ENCODE peak calls at places on chromosome 1, in six cellular contexts. Q is tibial artery, U is uterus, K is lower leg skin, Z is colonic mucosa, E is sigmoid colon. C is an unnamed sample.

GRCh38 chr1:77504986-77505385 is 177.5 kb downstream of the ZZZ3 start:
- DNase-seq in E (no peak), Q (no peak), Z (no peak), U (no peak), K (no peak), C (no peak)

GRCh38 chr1:11930571-11931445 is 3.7 kb upstream of the PLOD1 start:
- DNase-seq in U (no peak), K (no peak), Z (no peak), E (no peak), Q (no peak), C (no peak)

GRCh38 chr1:46084553-46085448 is 47.6 kb downstream of the PIK3R3 start:
- DNase-seq in U (no peak), Z (no peak), K (no peak), Q (no peak), E (no peak), C (no peak)

GRCh38 chr1:76951185-76951584 is 83.9 kb downstream of the ST6GALNAC5 start:
- DNase-seq in U (no peak), K (no peak), Q (no peak), E (no peak), Z (no peak), C (peak)

GRCh38 chr1:234478152-234478480 is 863 bp downstream of the TARBP1 start:
- DNase-seq in U (no peak), Z (peak), K (no peak), E (no peak), Q (peak), C (no peak)

GRCh38 chr1:230639714-230640209 is 2.5 kb upstream of the COG2 start:
- DNase-seq in K (no peak), U (no peak), Z (no peak), E (no peak), Q (no peak), C (no peak)

GRCh38 chr1:246632584-246633168 is 66.4 kb downstream of the CNST start:
- DNase-seq in Z (no peak), Q (no peak), U (no peak), K (no peak), E (no peak), C (no peak)

GRCh38 chr1:4004635-4005430 is 104.8 kb upstream of the C1orf174 start:
- DNase-seq in Z (no peak), U (no peak), E (no peak), Q (no peak), K (no peak), C (no peak)

GRCh38 chr1:9009438-9010366 is 16.5 kb downstream of the SLC2A7 start:
- DNase-seq in E (no peak), Z (no peak), U (no peak), K (no peak), Q (no peak), C (no peak)

GRCh38 chr1:154497026-154497806 is 4.8 kb upstream of the TDRD10 start:
- DNase-seq in E (no peak), U (peak), Z (no peak), Q (peak), K (no peak), C (no peak)

GRCh38 chr1:67097305-67097704 is 37.5 kb downstream of the C1orf141 start:
- DNase-seq in Z (no peak), K (no peak), E (no peak), U (no peak), Q (no peak), C (no peak)

GRCh38 chr1:4140241-4140640 is 240.2 kb upstream of the C1orf174 start:
- DNase-seq in E (no peak), U (no peak), Z (no peak), K (no peak), Q (no peak), C (no peak)

GRCh38 chr1:162283657-162284056 is 93.0 kb downstream of the SPATA46 start:
- DNase-seq in Z (no peak), U (no peak), K (no peak), E (no peak), Q (peak), C (no peak)

GRCh38 chr1:154735061-154735800 is 127.2 kb upstream of the ADAR start:
- DNase-seq in K (no peak), E (no peak), Q (no peak), Z (no peak), U (no peak), C (no peak)

GRCh38 chr1:247530785-247531184 is 5.5 kb downstream of the OR2C3 start:
- DNase-seq in K (no peak), Z (no peak), E (no peak), U (no peak), Q (no peak), C (no peak)

GRCh38 chr1:198620951-198621824 is 17.7 kb upstream of the PTPRC start:
- DNase-seq in U (no peak), Z (no peak), Q (no peak), K (no peak), E (no peak), C (no peak)

GRCh38 chr1:207186503-207186902 is 82.5 kb downstream of the C4BPA start:
- DNase-seq in U (no peak), Z (no peak), E (no peak), K (no peak), Q (no peak), C (no peak)

DNA sequence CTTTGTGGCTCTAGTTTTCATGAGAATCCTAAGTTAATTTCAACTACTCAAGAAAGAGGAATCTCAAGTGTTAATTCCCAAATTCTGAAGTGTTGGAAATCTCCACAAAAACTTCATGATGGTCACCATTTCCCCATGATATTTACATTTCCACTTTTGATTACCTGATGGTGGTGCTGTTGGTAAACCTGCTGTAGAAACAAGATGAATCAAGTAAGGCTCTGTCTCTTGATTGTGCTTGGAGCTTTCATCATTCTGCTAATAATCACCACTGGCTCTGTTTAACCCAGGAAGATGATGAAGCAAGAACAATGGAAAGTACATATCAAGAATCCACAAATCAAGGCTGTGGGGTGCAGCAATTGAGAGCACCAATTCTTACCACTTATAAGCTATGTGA is 77.8 kb downstream of the C4BPA start:
- DNase-seq in Z (no peak), U (no peak), Q (no peak), E (no peak), K (no peak), C (no peak)
- TF ChIP-seq CTCF in Z (no peak), U (no peak), Q (no peak), E (no peak), K (no peak), C (peak)

DNA sequence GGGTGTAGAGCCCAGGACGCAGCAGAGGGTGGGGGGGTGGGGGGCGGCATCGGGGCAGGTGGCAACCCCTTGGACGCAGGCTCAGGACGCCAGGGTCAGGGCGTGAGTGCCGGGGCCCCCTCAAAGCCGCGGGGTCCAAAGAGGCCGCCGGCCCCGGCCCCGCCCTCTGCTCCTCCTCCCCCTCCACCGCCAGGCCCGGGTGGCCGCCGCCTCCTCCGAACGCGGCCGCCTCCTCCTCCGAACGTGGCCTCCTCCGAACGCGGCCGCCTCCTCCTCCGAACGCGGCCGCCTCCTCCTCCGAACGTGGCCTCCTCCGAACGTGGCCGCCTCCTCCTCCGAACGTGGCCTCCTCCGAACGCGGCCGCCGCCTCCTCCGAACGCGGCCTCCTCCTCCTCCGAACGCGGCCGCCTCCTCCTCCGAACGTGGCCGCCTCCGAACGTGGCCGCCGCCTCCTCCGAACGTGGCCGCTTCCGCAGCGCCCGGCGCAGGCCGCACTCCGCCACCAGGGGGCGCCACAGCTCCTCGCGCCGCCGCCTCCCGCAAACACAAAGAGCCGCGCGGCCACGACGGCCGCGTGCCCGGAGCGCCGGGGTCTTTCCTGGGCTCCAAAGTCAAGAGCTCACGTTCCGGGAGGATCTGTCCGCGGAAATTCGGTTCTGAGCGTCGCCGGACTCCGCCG is 19.3 kb upstream of the SAMD11 start:
- DNase-seq in U (peak), E (peak), Q (peak), Z (peak), K (peak), C (no peak)
- H3K4me3 ChIP-seq in U (no peak), E (peak), Q (peak), Z (peak), K (peak), C (peak)

DNA sequence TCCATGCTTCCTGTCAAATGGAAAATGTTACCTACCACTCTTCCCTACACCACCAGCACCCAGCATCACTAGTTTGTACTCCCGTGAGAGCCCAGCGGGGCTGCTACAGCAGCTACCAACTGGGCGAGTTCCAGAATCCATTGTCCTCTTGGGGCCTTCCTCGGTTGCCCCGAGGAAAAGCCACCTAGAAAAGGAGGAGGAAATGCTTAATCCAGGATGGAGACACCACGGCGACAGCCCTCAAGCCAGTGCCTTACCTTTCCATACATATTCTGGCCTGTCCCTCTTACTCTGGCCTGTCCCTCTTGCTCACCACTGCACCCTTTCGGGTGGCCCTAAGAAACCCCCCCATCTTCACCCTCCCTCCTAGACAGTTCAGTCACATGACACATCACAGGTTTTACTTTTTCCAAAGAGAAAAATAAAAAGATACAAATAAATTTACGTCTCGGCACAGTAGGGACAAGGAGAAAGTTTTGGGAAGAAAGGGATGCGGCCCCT is 478 bp downstream of the RIT1 start:
- DNase-seq in Q (peak), E (peak), Z (peak), U (peak), K (peak), C (no peak)
- TF ChIP-seq CTCF in Q (no peak), E (no peak), Z (no peak), U (no peak), K (no peak), C (no peak)

GRCh38 chr1:79010589-79010988 is 4.1 kb upstream of the ADGRL4 start:
- DNase-seq in K (no peak), Z (no peak), U (no peak), Q (no peak), E (no peak), C (peak)

GRCh38 chr1:79006564-79006963 is at the start of gene ADGRL4:
- DNase-seq in Z (no peak), Q (peak), K (no peak), E (no peak), U (peak), C (no peak)

GRCh38 chr1:79004916-79005315 is 1.6 kb downstream of the ADGRL4 start:
- DNase-seq in K (no peak), Q (no peak), U (no peak), E (no peak), Z (no peak), C (no peak)

DNA sequence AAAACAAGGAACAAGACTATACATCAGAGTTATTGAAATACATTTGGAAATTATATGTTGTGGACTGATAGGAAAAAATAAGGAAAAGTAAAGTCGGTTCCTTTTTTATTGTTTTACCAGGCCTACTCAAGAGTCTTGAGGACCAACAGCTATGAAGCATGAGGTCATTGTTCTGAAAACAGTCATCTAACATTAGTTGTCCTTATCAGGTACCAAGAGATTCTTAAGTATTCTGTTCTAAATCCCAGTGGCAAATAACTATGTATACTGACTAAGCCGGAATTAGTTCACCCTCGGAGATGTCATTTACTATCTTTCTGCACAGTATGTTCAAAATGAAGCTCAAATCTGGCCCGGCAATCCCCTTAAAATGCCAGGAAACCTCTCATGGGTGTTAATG is 585 bp downstream of the ADGRL4 start:
- DNase-seq in Q (no peak), U (no peak), K (no peak), Z (no peak), E (no peak), C (no peak)
- H3K4me3 ChIP-seq in Q (peak), U (peak), K (no peak), Z (no peak), E (peak), C (no peak)

GRCh38 chr1:158838660-158839059 is 7.5 kb downstream of the MNDA start:
- DNase-seq in U (no peak), E (no peak), Q (no peak), Z (no peak), K (no peak), C (no peak)

GRCh38 chr1:158830074-158830677 is 975 bp upstream of the MNDA start:
- DNase-seq in Q (no peak), E (no peak), K (no peak), U (no peak), Z (no peak), C (no peak)

GRCh38 chr1:158836038-158836437 is 4.9 kb downstream of the MNDA start:
- DNase-seq in Q (no peak), K (no peak), E (no peak), Z (no peak), U (no peak), C (no peak)

GRCh38 chr1:158830904-158831507 is at the start of gene MNDA:
- DNase-seq in E (no peak), Z (no peak), Q (no peak), U (no peak), K (no peak), C (no peak)

DNA sequence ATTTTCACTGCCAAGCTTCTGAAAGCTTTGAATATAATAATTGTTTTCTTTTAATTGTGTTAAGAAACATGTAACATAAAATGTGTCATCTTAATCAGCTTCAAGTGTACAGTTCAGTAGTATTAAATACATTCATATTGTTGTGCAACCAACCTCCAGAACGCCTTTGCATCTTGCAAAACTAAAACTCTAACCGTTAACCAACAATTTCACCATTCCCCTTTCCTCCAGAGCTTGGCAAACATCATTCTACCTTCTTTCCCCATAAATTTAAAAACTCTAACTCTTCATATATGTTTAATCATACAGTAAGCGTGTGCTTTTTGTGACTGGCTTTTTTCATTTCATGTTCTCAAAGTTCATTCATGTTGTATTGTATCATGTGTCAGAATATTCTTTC is 2.1 kb downstream of the MNDA start:
- DNase-seq in U (no peak), K (no peak), Q (no peak), Z (no peak), E (no peak), C (no peak)
- TF ChIP-seq CTCF in U (no peak), K (no peak), Q (no peak), Z (no peak), E (no peak), C (no peak)

DNA sequence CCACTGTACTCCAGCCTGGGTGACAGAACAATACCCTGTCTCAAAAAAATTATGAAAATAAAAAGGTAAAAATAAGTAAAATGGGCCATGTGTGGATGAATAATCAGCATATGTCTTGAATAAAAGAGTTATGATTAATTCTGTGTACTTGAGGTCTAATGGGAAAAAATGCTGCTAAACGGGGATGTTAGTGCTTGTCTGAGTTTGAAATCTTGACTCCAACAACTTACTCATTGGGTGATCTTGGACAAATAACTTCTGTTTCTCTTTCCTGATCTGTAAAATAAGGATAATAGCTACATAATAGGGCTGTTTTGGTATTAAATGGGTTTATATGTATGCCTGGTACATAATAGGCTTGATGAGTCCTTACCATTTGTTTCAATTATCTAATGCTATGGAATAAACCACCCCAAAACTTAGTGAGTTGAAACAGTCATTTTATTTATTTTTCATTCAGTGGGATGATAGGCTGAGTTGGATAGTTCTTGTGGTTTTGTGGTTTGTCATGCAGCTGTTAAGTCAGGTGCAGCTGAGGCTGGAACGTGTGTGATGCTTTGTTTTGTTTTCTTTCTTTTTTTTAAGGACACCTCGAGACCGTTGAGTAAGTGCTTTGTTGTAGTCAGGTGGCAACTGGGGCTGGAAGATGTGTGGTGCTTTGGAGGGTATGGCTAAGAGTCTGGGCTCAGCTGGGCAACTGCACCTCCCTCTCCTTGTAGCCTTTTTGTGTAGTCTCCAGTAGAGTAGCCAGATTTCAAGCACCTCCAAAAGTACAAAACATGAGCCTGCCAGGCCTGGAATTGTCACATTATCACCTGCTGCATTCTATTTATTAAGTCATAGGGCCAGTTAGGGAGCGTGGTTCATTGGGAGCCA is 4.9 kb downstream of the MDM4 start:
- DNase-seq in U (no peak), Z (no peak), E (no peak), K (no peak), Q (no peak), C (no peak)
- H3K4me3 ChIP-seq in U (no peak), Z (no peak), E (no peak), K (no peak), Q (no peak), C (no peak)

DNA sequence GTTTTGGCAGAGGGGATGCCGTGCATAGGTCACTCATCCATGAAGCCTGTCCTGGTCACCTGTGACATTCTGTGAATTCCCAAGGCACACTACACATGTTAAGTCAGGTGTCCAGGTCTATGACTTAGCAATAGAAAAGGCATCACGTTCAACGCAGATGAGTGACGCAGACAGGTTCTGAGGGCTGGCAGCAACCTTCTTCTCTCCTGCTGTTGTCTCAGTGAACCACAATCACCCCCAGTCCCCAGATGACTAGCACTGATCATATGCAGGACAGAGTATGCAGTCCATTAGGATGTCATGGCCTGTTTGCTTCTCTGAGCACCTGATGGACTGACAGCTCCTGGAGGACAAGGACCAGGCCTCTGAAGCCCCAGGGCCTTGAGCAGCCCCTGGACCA is 157.8 kb upstream of the KAZN start:
- DNase-seq in U (no peak), E (no peak), Q (no peak), Z (no peak), K (no peak), C (no peak)
- TF ChIP-seq CTCF in U (no peak), E (no peak), Q (no peak), Z (no peak), K (no peak), C (no peak)

GRCh38 chr1:183235503-183235902 is 49.4 kb downstream of the LAMC2 start:
- DNase-seq in Z (no peak), Q (no peak), K (no peak), E (no peak), U (no peak), C (no peak)
- H3K4me3 ChIP-seq in Z (no peak), Q (peak), K (no peak), E (no peak), U (no peak), C (no peak)

DNA sequence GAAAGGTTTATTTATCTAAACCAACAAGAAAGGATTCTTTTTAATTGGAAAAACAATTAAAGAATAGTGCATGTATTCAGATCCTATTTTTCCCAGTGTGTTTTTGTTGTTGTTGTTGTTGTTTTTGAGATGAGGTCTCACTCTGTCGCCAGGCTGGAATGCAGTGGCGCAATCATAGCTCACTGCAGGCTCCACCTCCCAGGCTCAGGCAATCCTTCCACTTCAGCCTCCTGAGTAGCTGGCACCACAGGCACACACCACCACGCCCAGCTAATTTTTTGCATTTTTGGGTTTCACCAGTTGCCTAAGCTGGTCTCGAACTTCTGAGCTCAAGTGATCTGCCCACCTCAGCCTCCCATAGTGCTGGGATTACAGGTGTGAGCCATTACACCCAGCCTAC is 22.1 kb downstream of the NEK2 start:
- DNase-seq in K (no peak), E (no peak), Q (no peak), Z (no peak), U (no peak), C (no peak)
- TF ChIP-seq CTCF in K (no peak), E (no peak), Q (no peak), Z (no peak), U (no peak), C (no peak)

GRCh38 chr1:224523676-224524075 is 89.1 kb upstream of the WDR26 start:
- DNase-seq in U (no peak), E (no peak), Z (no peak), Q (no peak), K (no peak), C (no peak)

GRCh38 chr1:224526771-224527170 is 89.3 kb upstream of the CNIH3 start:
- DNase-seq in Z (no peak), E (no peak), K (no peak), U (no peak), Q (no peak), C (no peak)

GRCh38 chr1:224528900-224529299 is 87.2 kb upstream of the CNIH3 start:
- DNase-seq in Q (no peak), K (no peak), E (no peak), Z (no peak), U (no peak), C (peak)

GRCh38 chr1:224524679-224525078 is 90.1 kb upstream of the WDR26 start:
- DNase-seq in U (no peak), K (no peak), Q (no peak), Z (no peak), E (no peak), C (no peak)

GRCh38 chr1:224525411-224526040 is 90.6 kb upstream of the CNIH3 start:
- DNase-seq in U (no peak), Z (no peak), E (no peak), Q (no peak), K (no peak), C (no peak)
- H3K4me3 ChIP-seq in U (no peak), Z (no peak), E (no peak), Q (no peak), K (no peak), C (no peak)